ENCODE peak calls at places on chromosomes 4 and X, in nine cellular contexts. S, B, R, W, Q, Z, V, C and A are unnamed samples.
A peak's percentile ranks its signal among the peaks of the same experiment; 100 is the strongest.

GRCh38 chrX:100625985-100626491 is 10.6 kb downstream of the TSPAN6 start:
- DNase-seq in S (no peak), B (no peak), R (peak; percentile 54), W (no peak), Q (no peak), Z (no peak), V (peak; percentile 47), C (peak; percentile 16), A (no peak)

GRCh38 chr4:153233761-153234371 is 29.6 kb downstream of the TRIM2 start:
- DNase-seq in S (no peak), B (no peak), R (peak; percentile 90), W (no peak), Q (no peak), Z (no peak), V (peak; percentile 98), C (no peak), A (no peak)

GRCh38 chr4:56681158-56681848 is at the start of gene HOPX:
- DNase-seq in S (peak; percentile 50), B (no peak), R (peak; percentile 23), W (peak; percentile 59), Q (no peak), Z (no peak), V (no peak), C (no peak), A (no peak)

GRCh38 chr4:142353149-142353738 is 492.9 kb downstream of the INPP4B start:
- DNase-seq in S (no peak), B (peak; percentile 12), R (peak; percentile 82), W (no peak), Q (peak; percentile 81), Z (peak; percentile 38), V (peak; percentile 85), C (peak; percentile 44), A (peak; percentile 61)

GRCh38 chrX:70995338-70995737 is 64.4 kb upstream of the SLC7A3 start:
- DNase-seq in S (no peak), B (no peak), R (no peak), W (no peak), Q (no peak), Z (no peak), V (no peak), C (no peak), A (no peak)

GRCh38 chr4:135434936-135435335 is 1233.3 kb upstream of the PABPC4L start:
- DNase-seq in S (no peak), B (peak; percentile 14), R (no peak), W (no peak), Q (no peak), Z (no peak), V (no peak), C (no peak), A (no peak)

GRCh38 chr4:55169352-55169959 is 44.1 kb upstream of the KDR start:
- DNase-seq in S (no peak), B (no peak), R (no peak), W (no peak), Q (peak; percentile 59), Z (peak; percentile 57), V (no peak), C (no peak), A (peak; percentile 76)

GRCh38 chrX:46180258-46180687 is 364.9 kb downstream of the ZNF674 start:
- DNase-seq in S (peak; percentile 41), B (peak; percentile 6), R (peak; percentile 95), W (no peak), Q (no peak), Z (peak; percentile 25), V (peak; percentile 98), C (no peak), A (peak; percentile 81)

GRCh38 chrX:119266364-119266995 is 30.4 kb downstream of the PGRMC1 start:
- DNase-seq in S (no peak), B (peak; percentile 8), R (peak; percentile 8), W (peak; percentile 39), Q (peak; percentile 35), Z (no peak), V (peak; percentile 14), C (peak; percentile 21), A (peak; percentile 29)

GRCh38 chr4:138707746-138708145 is 307.8 kb upstream of the NOCT start:
- DNase-seq in S (no peak), B (no peak), R (no peak), W (no peak), Q (no peak), Z (no peak), V (no peak), C (no peak), A (no peak)

GRCh38 chrX:34901761-34902160 is 40.8 kb upstream of the FAM47B start:
- DNase-seq in S (no peak), B (no peak), R (no peak), W (no peak), Q (no peak), Z (no peak), V (peak; percentile 88), C (no peak), A (no peak)

GRCh38 chr4:110914791-110915190 is 291.9 kb upstream of the PITX2 start:
- DNase-seq in S (no peak), B (no peak), R (no peak), W (no peak), Q (no peak), Z (no peak), V (no peak), C (no peak), A (no peak)

GRCh38 chr4:6475492-6476020 is 3.1 kb upstream of the PPP2R2C start:
- DNase-seq in S (no peak), B (no peak), R (no peak), W (no peak), Q (no peak), Z (no peak), V (no peak), C (no peak), A (no peak)

GRCh38 chrX:40103565-40104323 is 6.0 kb upstream of the BCOR start:
- DNase-seq in S (no peak), B (no peak), R (no peak), W (no peak), Q (no peak), Z (no peak), V (no peak), C (no peak), A (peak; percentile 2)
- H3K4me3 ChIP-seq in S (no peak overlapping the region), B (no peak overlapping the region), R (no peak overlapping the region), W (no peak overlapping the region), Q (peak overlapping the region; percentile 63), Z (peak overlapping the region; percentile 53), V (no peak overlapping the region), C (peak overlapping the region; percentile 76), A (no peak overlapping the region)

GRCh38 chrX:24369816-24370215 is 9.4 kb downstream of the SUPT20HL1 start:
- DNase-seq in S (no peak), B (no peak), R (no peak), W (no peak), Q (peak; percentile 61), Z (no peak), V (no peak), C (no peak), A (no peak)

GRCh38 chrX:24360272-24360671 is at the start of gene SUPT20HL1:
- DNase-seq in S (no peak), B (no peak), R (no peak), W (no peak), Q (no peak), Z (no peak), V (no peak), C (no peak), A (no peak)

GRCh38 chrX:24364326-24364725 is 3.9 kb downstream of the SUPT20HL1 start:
- DNase-seq in S (no peak), B (no peak), R (no peak), W (no peak), Q (no peak), Z (no peak), V (no peak), C (no peak), A (no peak)

DNA sequence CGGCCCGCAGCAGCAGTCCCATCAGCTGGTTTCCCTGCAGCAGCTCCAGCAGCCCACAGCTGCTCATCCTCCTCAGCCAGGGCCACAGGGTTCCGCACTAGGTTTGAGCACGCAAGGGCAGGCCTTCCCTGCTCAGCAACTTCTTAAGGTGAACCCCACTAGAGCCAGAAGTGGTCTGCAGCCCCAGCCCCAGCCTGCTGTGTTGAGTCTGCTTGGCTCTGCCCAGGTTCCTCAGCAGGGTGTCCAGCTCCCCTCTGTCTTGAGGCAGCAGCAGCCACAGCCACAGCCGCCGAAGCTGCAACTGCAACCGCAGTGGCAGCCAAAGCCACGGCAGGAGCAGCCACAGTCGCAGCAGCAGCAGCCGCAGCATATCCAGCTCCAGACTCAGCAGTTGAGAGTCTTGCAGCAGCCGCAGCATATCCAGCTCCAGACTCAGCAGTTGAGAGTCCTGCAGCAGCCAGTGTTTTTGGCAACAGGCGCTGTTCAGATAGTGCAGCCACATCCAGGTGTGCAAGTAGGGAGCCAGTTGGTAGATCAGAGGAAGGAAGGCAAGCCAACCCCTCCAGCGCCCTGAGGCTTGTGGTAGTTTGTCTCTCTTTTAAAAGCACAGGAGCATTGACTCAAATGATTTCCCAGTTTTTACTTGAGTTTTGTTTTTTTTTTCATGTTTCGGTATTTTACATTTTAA is 4.6 kb downstream of the SUPT20HL1 start:
- DNase-seq in S (no peak), B (no peak), R (no peak), W (no peak), Q (no peak), Z (no peak), V (no peak), C (no peak), A (no peak)
- H3K4me3 ChIP-seq in S (no peak overlapping the region), B (no peak overlapping the region), R (no peak overlapping the region), W (no peak overlapping the region), Q (no peak overlapping the region), Z (no peak overlapping the region), V (no peak overlapping the region), C (no peak overlapping the region), A (no peak overlapping the region)

DNA sequence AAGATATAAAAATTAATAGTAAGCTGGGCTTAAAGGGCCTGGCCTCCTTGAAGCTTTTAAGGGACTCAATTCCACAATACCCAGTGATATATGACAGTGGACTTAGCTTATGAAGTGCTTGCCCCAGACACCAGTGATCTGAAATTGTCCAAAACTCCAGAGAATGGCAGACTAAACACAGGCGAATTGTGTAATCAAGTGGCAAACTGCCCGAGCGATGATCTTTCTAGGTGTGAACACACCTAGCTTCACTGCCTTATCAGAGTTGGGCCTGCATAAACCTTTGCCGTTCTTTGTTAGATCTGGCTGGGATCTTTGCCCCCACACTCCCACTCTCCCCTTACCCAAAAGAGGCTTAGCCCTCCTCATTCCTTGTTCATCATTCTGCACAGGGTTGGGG is 62.5 kb upstream of the SH3RF1 start:
- DNase-seq in S (no peak), B (no peak), R (no peak), W (no peak), Q (no peak), Z (no peak), V (no peak), C (no peak), A (no peak)
- H3K4me3 ChIP-seq in S (no peak overlapping the region), B (no peak overlapping the region), R (no peak overlapping the region), W (no peak overlapping the region), Q (no peak overlapping the region), Z (no peak overlapping the region), V (no peak overlapping the region), C (no peak overlapping the region), A (no peak overlapping the region)

DNA sequence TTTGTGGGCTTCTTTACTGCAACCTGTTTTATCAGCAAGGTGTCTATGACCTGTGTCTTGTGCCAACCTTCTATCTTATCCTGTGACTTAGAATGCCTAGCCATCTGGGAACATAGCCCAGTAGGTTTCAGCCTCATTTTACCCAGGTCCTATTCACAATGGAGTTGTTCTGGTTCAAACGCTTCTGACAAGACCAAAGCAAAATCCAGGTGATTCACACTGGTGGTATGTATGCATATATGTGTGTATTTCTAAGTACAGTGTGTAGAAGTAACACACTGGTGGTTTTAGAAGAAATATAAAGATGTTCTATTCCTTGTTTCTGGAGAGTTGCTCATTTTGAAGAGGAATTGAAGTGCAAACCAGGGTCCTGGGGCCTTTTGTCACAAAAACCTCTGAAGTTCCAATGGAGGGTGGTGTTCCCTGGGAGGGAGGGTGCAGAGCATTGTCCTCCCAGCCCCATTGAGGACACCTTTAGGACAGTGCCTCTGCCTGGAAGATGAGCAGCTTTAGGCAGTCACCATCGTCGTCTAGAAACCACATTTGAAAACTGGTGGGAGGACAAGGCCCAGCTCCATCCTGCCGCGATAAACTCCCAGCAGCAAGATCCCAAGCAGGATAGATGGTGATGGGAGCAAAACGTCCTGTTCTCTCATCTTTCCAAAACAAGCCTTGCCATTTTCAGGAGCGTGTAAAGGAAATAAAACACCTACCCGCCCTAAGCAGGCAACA is 191.4 kb downstream of the TSPAN5 start:
- DNase-seq in S (no peak), B (no peak), R (no peak), W (no peak), Q (no peak), Z (no peak), V (no peak), C (no peak), A (no peak)
- H3K4me3 ChIP-seq in S (no peak overlapping the region), B (no peak overlapping the region), R (no peak overlapping the region), W (no peak overlapping the region), Q (no peak overlapping the region), Z (no peak overlapping the region), V (no peak overlapping the region), C (no peak overlapping the region), A (no peak overlapping the region)